ENCODE peak calls at places on chromosomes 5 and 9, in four cellular contexts. H is PC-3; J is heart right ventricle; X is activated naive CD8-positive, alpha-beta T cell treated with anti-CD3 and anti-CD28 coated beads, Interleukin-2, amount 10 ng/mL, durations not matched to agents 7 days and 5 days. G is an unnamed sample.

GRCh38 chr5:113278976-113279375 is 155.8 kb downstream of the TSSK1B start:
- ATAC-seq in J (no peak), X (no peak), H (no peak), G (no peak)

GRCh38 chr5:160180931-160181330 is 48.4 kb upstream of the FABP6 start:
- ATAC-seq in J (no peak), H (no peak), X (no peak), G (no peak)

GRCh38 chr9:7510209-7510608 is 289.4 kb downstream of the DMAC1 start:
- ATAC-seq in J (no peak), X (no peak), H (no peak), G (no peak)

GRCh38 chr5:123517479-123517878 is 5.5 kb downstream of the CSNK1G3 start:
- ATAC-seq in H (no peak), X (no peak), J (no peak), G (no peak)

GRCh38 chr5:96141749-96142148 is 180.1 kb upstream of the ELL2 start:
- ATAC-seq in J (no peak), X (no peak), H (no peak), G (no peak)

GRCh38 chr9:91817493-91818225 is 132.4 kb downstream of the ROR2 start:
- ATAC-seq in H (no peak), X (no peak), J (no peak), G (no peak)

GRCh38 chr5:154345255-154345952 is 100.4 kb upstream of the SAP30L start:
- ATAC-seq in H (no peak), J (no peak), X (no peak), G (no peak)

GRCh38 chr5:81020478-81021167 is 60.5 kb downstream of the RASGRF2 start:
- ATAC-seq in J (no peak), X (no peak), H (peak), G (no peak)

GRCh38 chr5:82855000-82855399 is 222.2 kb downstream of the TMEM167A start:
- ATAC-seq in H (no peak), J (no peak), X (no peak), G (no peak)

GRCh38 chr5:35319231-35320002 is 89.1 kb upstream of the PRLR start:
- ATAC-seq in H (no peak), J (no peak), X (peak), G (peak)